ENCODE peak calls at places on chromosomes 7 and 10, in four cellular contexts. One of them, this sample, is unnamed.

GRCh38 chr7:2438181-2438580 is 34.8 kb downstream of the CHST12 start:
- DNase-seq in ELR: no peak
- DNase-seq in cardiac septum: no peak
- DNase-seq in HCEC 1CT: no peak
- DNase-seq in this sample: no peak

GRCh38 chr7:87445897-87446296 is 29.6 kb downstream of the ABCB4 start:
- DNase-seq in ELR: no peak
- DNase-seq in cardiac septum: no peak
- DNase-seq in HCEC 1CT: no peak
- DNase-seq in this sample: no peak

GRCh38 chr10:127834221-127834620 is 58.5 kb downstream of the CLRN3 start:
- DNase-seq in ELR: no peak
- DNase-seq in cardiac septum: peak; percentile 79
- DNase-seq in HCEC 1CT: no peak
- DNase-seq in this sample: no peak

GRCh38 chr10:72171175-72171630 is 44.6 kb upstream of the ANAPC16 start:
- DNase-seq in ELR: peak; percentile 98
- DNase-seq in cardiac septum: no peak
- DNase-seq in HCEC 1CT: peak; percentile 91
- DNase-seq in this sample: no peak

GRCh38 chr10:89916481-89916880 is 215.1 kb downstream of the KIF20B start:
- DNase-seq in ELR: peak; percentile 39
- DNase-seq in cardiac septum: no peak
- DNase-seq in HCEC 1CT: no peak
- DNase-seq in this sample: no peak

GRCh38 chr7:111958431-111958830 is 247.8 kb downstream of the DOCK4 start:
- DNase-seq in ELR: no peak
- DNase-seq in cardiac septum: no peak
- DNase-seq in HCEC 1CT: no peak
- DNase-seq in this sample: no peak

GRCh38 chr7:46725136-46725535 is 804.1 kb upstream of the IGFBP3 start:
- DNase-seq in ELR: no peak
- DNase-seq in cardiac septum: no peak
- DNase-seq in HCEC 1CT: no peak
- DNase-seq in this sample: no peak

GRCh38 chr7:117005449-117005848 is 52.1 kb downstream of the ST7 start:
- DNase-seq in ELR: no peak
- DNase-seq in cardiac septum: no peak
- DNase-seq in HCEC 1CT: no peak
- DNase-seq in this sample: no peak

GRCh38 chr7:44117801-44118429 is 5.4 kb downstream of the POLD2 start:
- DNase-seq in ELR: no peak
- DNase-seq in cardiac septum: no peak
- DNase-seq in HCEC 1CT: no peak
- DNase-seq in this sample: no peak

GRCh38 chr7:143362126-143362961 is at the start of gene FAM131B:
- DNase-seq in ELR: peak; percentile 37
- DNase-seq in cardiac septum: no peak
- DNase-seq in HCEC 1CT: peak; percentile 6
- DNase-seq in this sample: no peak

This sample was measured in sciatic nerve.